ENCODE peak calls at places on chromosome 18, in six cellular contexts. V is HCT116, M is vagina, N is K562, A is heart left ventricle, J is adrenal gland. P is an unnamed sample.

GRCh38 chr18:26085056-26085455 is 5.4 kb downstream of the SS18 start:
- DNase-seq in V (no peak), M (no peak), N (no peak), A (no peak), J (no peak), P (no peak)

GRCh38 chr18:63062246-63062645 is 257.3 kb downstream of the BCL2 start:
- DNase-seq in V (no peak), M (no peak), N (no peak), A (no peak), J (no peak), P (no peak)

GRCh38 chr18:76528477-76529432 is 33.7 kb upstream of the ZNF516 start:
- DNase-seq in V (no peak), M (peak; percentile 89), N (no peak), A (peak; percentile 36), J (peak; percentile 79), P (peak; percentile 25)

GRCh38 chr18:48827321-48828200 is 123.2 kb downstream of the SMAD7 start:
- DNase-seq in V (no peak), M (peak; percentile 86), N (no peak), A (no peak), J (peak; percentile 50), P (no peak)

GRCh38 chr18:59820663-59821062 is 79.1 kb upstream of the PMAIP1 start:
- DNase-seq in V (no peak), M (no peak), N (no peak), A (no peak), J (no peak), P (no peak)

GRCh38 chr18:12911025-12911927 is 27.2 kb upstream of the PTPN2 start:
- DNase-seq in V (no peak), M (no peak), N (no peak), A (no peak), J (no peak), P (peak; percentile 45)

GRCh38 chr18:50721006-50721405 is 98.8 kb downstream of the MRO start:
- DNase-seq in V (no peak), M (no peak), N (no peak), A (no peak), J (no peak), P (no peak)

GRCh38 chr18:37364237-37364636 is 201.4 kb downstream of the CELF4 start:
- DNase-seq in V (no peak), M (no peak), N (no peak), A (peak; percentile 37), J (peak; percentile 92), P (no peak)

GRCh38 chr18:56645415-56646016 is 5.6 kb upstream of the WDR7 start:
- DNase-seq in V (peak; percentile 26), M (no peak), N (no peak), A (no peak), J (no peak), P (peak; percentile 62)

GRCh38 chr18:9065864-9066263 is 36.6 kb upstream of the NDUFV2 start:
- DNase-seq in V (no peak), M (no peak), N (no peak), A (no peak), J (no peak), P (no peak)

GRCh38 chr18:9068346-9068745 is 34.2 kb upstream of the NDUFV2 start:
- DNase-seq in V (no peak), M (no peak), N (peak; percentile 2), A (no peak), J (no peak), P (no peak)

GRCh38 chr18:9067823-9068222 is 34.7 kb upstream of the NDUFV2 start:
- DNase-seq in V (no peak), M (no peak), N (peak; percentile 2), A (no peak), J (no peak), P (no peak)

GRCh38 chr18:9066358-9066757 is 36.1 kb upstream of the NDUFV2 start:
- DNase-seq in V (no peak), M (no peak), N (peak; percentile 5), A (no peak), J (no peak), P (no peak)

DNA sequence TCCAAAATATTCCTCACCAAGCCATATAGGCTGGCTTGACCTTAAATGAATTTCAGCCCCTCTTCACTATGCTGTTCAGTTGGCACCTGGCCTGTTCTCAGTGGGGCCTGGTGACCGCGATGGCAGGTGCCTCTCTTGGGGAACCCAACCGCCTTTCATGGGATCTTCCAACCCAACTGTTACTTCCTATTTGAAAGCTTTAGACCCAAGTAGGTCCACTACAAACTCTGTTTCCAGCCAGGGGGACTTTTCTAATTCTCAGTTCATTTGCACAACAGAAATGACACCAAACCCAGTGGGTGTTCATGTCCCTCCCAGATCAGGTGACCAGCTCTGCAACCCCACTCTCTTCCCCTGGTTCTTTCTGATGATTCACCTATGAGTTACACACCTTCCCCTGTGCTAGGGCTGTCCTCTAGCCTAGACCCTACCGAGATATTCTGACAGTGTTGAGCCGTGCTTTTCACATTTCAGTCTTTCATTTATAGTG is 35.6 kb upstream of the NDUFV2 start:
- DNase-seq in V (no peak), M (no peak), N (peak; percentile 32), A (no peak), J (no peak), P (no peak)
- TF ChIP-seq POLR2A in V (no peak), M (no peak), N (no peak), A (no peak), J (no peak), P (no peak)

GRCh38 chr18:79962311-79962710 is 2.1 kb upstream of the HSBP1L1 start:
- DNase-seq in V (peak; percentile 33), M (no peak), N (no peak), A (no peak), J (no peak), P (no peak)

GRCh38 chr18:79965119-79965902 is 868 bp downstream of the HSBP1L1 start:
- DNase-seq in V (no peak), M (peak; percentile 80), N (no peak), A (no peak), J (peak; percentile 75), P (peak; percentile 64)

GRCh38 chr18:79962835-79963657 is 1.4 kb upstream of the HSBP1L1 start:
- DNase-seq in V (no peak), M (no peak), N (no peak), A (no peak), J (no peak), P (no peak)

GRCh38 chr18:79963658-79964329 is 649 bp upstream of the HSBP1L1 start:
- DNase-seq in V (no peak), M (peak; percentile 82), N (no peak), A (no peak), J (no peak), P (no peak)

DNA sequence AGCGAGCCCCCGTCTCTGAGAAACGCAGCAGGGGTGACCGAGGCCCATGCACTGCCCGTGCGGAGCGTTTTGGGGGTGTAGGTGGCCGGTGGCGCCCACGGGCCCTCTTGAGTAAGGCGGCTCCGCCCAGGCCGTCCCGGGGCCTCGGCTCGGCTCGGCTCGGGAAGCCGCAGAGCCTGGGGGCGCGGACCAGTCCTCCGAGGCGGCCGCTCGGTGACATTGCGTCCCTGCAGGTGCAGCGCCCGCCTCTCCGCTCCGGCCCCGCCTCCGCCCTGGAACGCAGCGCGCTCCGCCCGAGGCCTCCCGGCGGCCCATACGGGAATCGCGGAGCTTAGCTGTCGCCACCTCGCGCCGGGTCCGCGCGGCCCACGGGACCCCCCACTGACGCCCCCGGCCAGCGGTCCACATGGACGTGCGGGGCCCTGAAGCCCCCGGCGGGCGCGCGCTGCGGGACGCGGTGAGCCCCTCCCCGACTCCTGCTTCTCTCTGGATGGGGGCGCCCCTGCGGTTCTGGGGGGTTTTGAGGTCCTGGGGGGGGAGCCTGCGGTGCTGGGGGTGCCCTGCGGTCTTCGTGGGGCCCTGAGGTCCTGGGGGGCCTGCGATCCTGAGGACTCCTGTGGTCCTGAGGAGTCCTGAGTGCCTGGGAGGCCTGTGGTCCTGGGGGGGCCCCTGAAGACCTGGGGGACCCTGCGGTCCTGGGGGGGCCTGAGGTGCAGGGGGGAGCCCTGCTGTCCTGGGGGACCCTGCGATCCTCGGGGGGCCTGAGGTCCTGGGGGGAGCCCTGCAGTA is at the start of gene HSBP1L1:
- DNase-seq in V (peak; percentile 48), M (no peak), N (no peak), A (peak; percentile 64), J (peak; percentile 76), P (peak; percentile 82)
- TF ChIP-seq POLR2A in V (no peak), M (no peak), N (no peak), A (no peak), J (no peak), P (no peak)

DNA sequence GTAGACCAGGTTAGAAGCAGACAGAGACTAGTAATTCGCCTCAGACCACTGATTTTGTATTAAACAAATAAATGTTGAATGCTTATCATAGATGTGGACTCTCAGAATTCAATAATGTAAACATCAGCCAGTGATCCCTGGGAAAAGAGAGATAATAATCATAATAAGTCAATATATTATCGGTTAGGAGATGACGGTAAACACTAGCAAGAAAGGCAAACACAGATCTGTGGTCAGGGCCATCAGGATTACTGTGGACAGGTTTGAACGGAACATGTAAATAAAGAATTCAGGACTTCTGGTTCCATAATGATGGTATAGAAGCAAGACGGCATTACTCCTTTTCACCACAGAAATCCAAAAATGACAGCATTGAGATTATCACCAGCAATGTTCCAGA is 861.6 kb downstream of the CBLN2 start:
- DNase-seq in V (no peak), M (no peak), N (no peak), A (no peak), J (no peak), P (no peak)
- TF ChIP-seq POLR2A in V (no peak), M (no peak), N (no peak), A (no peak), J (no peak), P (no peak)

GRCh38 chr18:7566587-7567486 is at the start of gene PTPRM:
- DNase-seq in V (peak; percentile 1), M (peak; percentile 92), N (peak; percentile 88), A (peak; percentile 94), J (peak; percentile 93), P (peak; percentile 72)
- TF ChIP-seq POLR2A in V (no peak), M (peak; percentile 80), N (no peak), A (peak; percentile 21), J (peak; percentile 64), P (no peak)

GRCh38 chr18:45664824-45665763 is 49.8 kb downstream of the SLC14A2 start:
- DNase-seq in V (peak; percentile 37), M (no peak), N (peak; percentile 61), A (peak; percentile 43), J (peak; percentile 86), P (peak; percentile 93)
- TF ChIP-seq POLR2A in V (no peak), M (no peak), N (no peak), A (no peak), J (no peak), P (no peak)

GRCh38 chr18:3593904-3594759 is 144.2 kb downstream of the TGIF1 start:
- DNase-seq in V (peak; percentile 95), M (peak; percentile 98), N (peak; percentile 90), A (peak; percentile 91), J (peak; percentile 98), P (peak; percentile 95)
- TF ChIP-seq POLR2A in V (no peak), M (peak; percentile 44), N (no peak), A (no peak), J (peak; percentile 77), P (peak; percentile 56)